ENCODE peak calls at places on chromosomes 4 and X, in five cellular contexts. V, Z, E, D and B are unnamed samples.

GRCh38 chrX:13028871-13029336 is 15.5 kb downstream of the FAM9C start:
- DNase-seq in E (peak; percentile 28), V (no peak), Z (no peak), D (peak; percentile 27), B (peak; percentile 70)

GRCh38 chr4:8544282-8544681 is 35.9 kb upstream of the GPR78 start:
- DNase-seq in Z (no peak), E (no peak), V (no peak), D (no peak), B (no peak)

GRCh38 chr4:55865228-55865806 is 11.9 kb downstream of the EXOC1 start:
- DNase-seq in V (peak; percentile 84), D (no peak), Z (peak; percentile 59), E (no peak), B (peak; percentile 41)

GRCh38 chr4:187883836-187884235 is 111.7 kb upstream of the ZFP42 start:
- DNase-seq in Z (no peak), E (no peak), V (no peak), D (peak; percentile 32), B (no peak)

GRCh38 chr4:25862411-25863346 is at the start of gene SEL1L3:
- DNase-seq in V (peak; percentile 54), D (peak; percentile 89), E (peak; percentile 81), Z (no peak), B (no peak)

GRCh38 chr4:89397464-89397863 is 89.9 kb upstream of the GPRIN3 start:
- DNase-seq in D (no peak), V (no peak), Z (peak; percentile 36), E (no peak), B (no peak)

GRCh38 chr4:41538887-41539498 is 1.0 kb downstream of the LIMCH1 start:
- DNase-seq in E (no peak), Z (peak; percentile 50), D (no peak), V (peak; percentile 37), B (peak; percentile 15)

GRCh38 chr4:37535872-37536271 is 150.3 kb downstream of the RELL1 start:
- DNase-seq in Z (no peak), V (peak; percentile 44), E (peak; percentile 24), D (no peak), B (peak; percentile 47)

GRCh38 chr4:8647626-8648025 is 55.1 kb downstream of the CPZ start:
- DNase-seq in V (no peak), E (no peak), Z (no peak), D (no peak), B (no peak)

GRCh38 chrX:134554291-134554690 is 94.3 kb downstream of the HPRT1 start:
- DNase-seq in V (no peak), Z (no peak), D (no peak), E (no peak), B (no peak)

GRCh38 chr4:86957214-86957613 is 22.4 kb downstream of the AFF1 start:
- DNase-seq in Z (peak; percentile 81), D (no peak), V (peak; percentile 74), E (no peak), B (peak; percentile 72)

GRCh38 chr4:25837107-25837506 is 25.7 kb downstream of the SEL1L3 start:
- DNase-seq in E (no peak), V (no peak), D (no peak), Z (no peak), B (no peak)

GRCh38 chr4:149999485-150000074 is 78.7 kb upstream of the DCLK2 start:
- DNase-seq in Z (peak; percentile 73), V (peak; percentile 88), E (peak; percentile 81), D (peak; percentile 54), B (peak; percentile 36)

GRCh38 chrX:112211459-112211858 is 128.9 kb upstream of the TRPC5 start:
- DNase-seq in D (no peak), E (no peak), V (peak; percentile 65), Z (peak; percentile 54), B (peak; percentile 8)

GRCh38 chr4:141395919-141396318 is 175.2 kb downstream of the ZNF330 start:
- DNase-seq in V (no peak), E (no peak), D (no peak), Z (no peak), B (no peak)

GRCh38 chr4:102139932-102140331 is 205.3 kb downstream of the SLC39A8 start:
- DNase-seq in E (no peak), Z (peak; percentile 31), D (no peak), V (no peak), B (peak; percentile 78)

DNA sequence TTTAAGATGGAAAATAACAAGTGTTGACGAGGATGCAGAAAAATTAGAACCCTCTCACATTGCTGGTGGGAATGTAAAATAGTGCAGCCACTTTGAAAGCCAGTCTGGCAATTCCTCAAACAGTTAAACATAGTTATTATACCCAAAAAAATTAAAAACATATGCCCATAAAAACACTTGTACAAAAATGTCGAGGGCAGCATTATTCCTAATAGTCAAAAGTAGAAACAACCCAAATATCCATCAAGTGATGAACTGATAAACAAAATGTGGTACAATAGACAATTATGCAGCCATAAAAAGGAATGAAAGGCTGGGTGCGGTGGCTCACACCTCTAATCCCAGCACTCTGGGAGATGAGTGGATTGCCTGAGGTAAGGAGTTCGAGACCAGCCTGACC is 6.3 kb downstream of the IDS start:
- DNase-seq in V (no peak), E (no peak), D (no peak), Z (no peak), B (no peak)
- H3K36me3 ChIP-seq in V (peaks cover 13% of the 10 kb centered on the region), E (peaks cover 39% of the 10 kb centered on the region), D (no peaks in the 10 kb centered on the region), Z (peaks cover 21% of the 10 kb centered on the region), B (peaks cover 7% of the 10 kb centered on the region)

GRCh38 chr4:144645102-144645469 is 870 bp upstream of the HHIP start:
- DNase-seq in D (peak; percentile 45), Z (no peak), V (no peak), E (no peak), B (no peak)
- H3K4me2 ChIP-seq in D (peak overlapping the region; percentile 85), Z (peak overlapping the region; percentile 99), V (no peak overlapping the region), E (no peak overlapping the region), B (peak overlapping the region; percentile 93)

GRCh38 chrX:108704839-108705238 is 31.5 kb downstream of the IRS4 start:
- DNase-seq in D (no peak), E (no peak), V (no peak), Z (no peak), B (no peak)

GRCh38 chrX:108699368-108699767 is 37.0 kb downstream of the IRS4 start:
- DNase-seq in E (peak; percentile 77), D (peak; percentile 49), Z (peak; percentile 2), V (peak; percentile 55), B (peak; percentile 19)

GRCh38 chrX:108696690-108697089 is 39.7 kb downstream of the IRS4 start:
- DNase-seq in E (no peak), Z (no peak), D (no peak), V (peak; percentile 26), B (peak; percentile 1)

DNA sequence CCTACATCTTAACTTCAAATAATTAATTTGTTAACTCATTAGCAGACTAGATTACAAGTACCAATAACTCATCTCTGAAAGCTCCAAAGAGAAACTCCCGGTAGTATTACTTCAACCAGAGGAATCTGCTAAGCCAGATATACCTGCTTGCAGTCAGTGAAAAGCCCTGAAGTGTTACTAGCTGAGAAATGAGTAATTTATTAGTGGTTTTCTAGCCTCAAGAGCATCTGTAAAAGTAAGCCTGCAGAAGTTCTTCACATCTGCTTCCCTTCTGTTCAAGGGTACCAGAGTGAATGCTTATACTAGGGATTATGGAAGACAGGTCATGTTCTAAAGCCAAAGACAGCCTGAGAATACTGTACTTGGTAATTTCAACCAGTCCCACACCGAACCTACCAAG is 34.7 kb downstream of the IRS4 start:
- DNase-seq in V (no peak), D (no peak), E (no peak), Z (no peak), B (no peak)
- H3K36me3 ChIP-seq in V (no peaks in the 10 kb centered on the region), D (no peaks in the 10 kb centered on the region), E (no peaks in the 10 kb centered on the region), Z (no peaks in the 10 kb centered on the region), B (no peaks in the 10 kb centered on the region)

DNA sequence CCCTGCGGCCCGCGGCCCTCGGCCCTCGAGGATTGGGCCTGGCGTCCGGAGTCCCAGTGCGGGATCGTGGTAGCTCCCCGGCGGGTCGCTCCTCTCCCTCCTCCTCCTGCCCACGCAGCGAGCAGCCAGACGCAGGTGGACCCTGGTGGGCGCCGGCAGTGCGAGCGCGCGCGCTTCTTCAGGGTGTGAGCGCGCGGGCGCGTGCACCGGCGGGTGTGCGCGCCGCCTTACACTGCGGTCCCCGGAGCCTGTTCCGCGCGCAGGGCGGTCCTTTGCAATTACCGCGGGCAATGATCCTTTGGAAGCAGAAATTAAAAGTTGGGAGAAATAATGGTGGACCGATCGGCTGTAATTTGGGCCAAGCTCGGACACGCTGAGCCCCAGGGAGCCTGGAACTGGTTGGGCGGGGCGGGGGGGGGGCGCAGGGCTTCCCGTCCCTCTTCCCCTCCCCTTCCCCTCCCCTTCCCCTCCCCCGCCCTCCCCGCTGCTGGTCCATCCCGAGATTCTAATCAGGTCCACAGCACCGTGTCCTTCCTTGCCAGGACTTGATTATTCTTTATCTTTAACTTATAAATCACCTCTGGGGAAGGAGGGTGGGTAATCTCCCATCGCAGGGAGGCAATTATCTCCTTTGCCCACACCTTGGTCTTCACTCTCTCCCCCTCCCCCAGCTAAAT is 1.6 kb upstream of the NKX1-1 start:
- DNase-seq in D (no peak), V (no peak), Z (no peak), E (no peak), B (no peak)
- H3K4me2 ChIP-seq in D (peak overlapping the region; percentile 77), V (no peak overlapping the region), Z (no peak overlapping the region), E (no peak overlapping the region), B (no peak overlapping the region)

DNA sequence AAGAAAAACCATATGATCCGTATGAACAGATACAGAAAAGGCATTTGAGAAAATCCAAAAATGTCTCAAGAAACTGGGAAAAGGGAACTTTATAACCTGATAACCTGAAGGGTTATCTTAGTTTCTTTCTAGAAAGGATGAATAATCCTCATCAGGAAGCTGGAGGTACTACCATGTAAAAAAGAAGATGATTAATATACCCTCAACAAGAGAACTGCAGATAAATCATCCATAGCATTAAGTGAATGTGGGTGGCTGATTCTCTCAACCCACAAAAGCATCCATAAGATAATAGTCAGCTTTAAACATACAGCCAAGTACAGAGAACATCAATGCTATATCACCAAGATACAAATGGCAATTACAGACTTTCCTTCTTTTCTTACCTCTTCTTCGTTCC is 26.4 kb downstream of the ANAPC10 start:
- DNase-seq in D (no peak), Z (no peak), V (no peak), E (no peak), B (no peak)
- H3K36me3 ChIP-seq in D (no peaks in the 10 kb centered on the region), Z (no peaks in the 10 kb centered on the region), V (no peaks in the 10 kb centered on the region), E (peaks cover 14% of the 10 kb centered on the region), B (no peaks in the 10 kb centered on the region)

GRCh38 chr4:17580969-17581368 is 4.0 kb downstream of the LAP3 start:
- DNase-seq in V (no peak), E (no peak), Z (peak; percentile 86), D (no peak), B (peak; percentile 6)
- H3K4me2 ChIP-seq in V (no peak overlapping the region), E (no peak overlapping the region), Z (peak overlapping the region; percentile 49), D (no peak overlapping the region), B (no peak overlapping the region)

DNA sequence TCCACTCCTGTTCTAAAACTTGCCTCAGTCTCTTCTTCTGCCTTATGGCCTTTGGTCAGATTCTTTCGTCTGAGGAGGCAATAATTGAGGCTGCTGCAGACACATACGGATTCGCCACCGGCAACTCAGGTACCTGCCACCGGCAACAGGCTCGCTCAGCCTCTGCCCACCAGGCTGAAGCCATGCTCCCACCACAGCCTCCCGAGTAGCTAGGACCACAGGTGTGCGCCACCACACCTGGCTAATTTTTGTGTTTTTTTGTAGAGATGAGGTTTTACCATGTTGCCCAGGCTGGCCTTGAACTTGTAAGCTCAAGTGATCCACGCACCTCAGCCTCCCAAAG is 26.6 kb downstream of the TNIP2 start:
- DNase-seq in E (no peak), V (no peak), Z (no peak), D (no peak), B (no peak)
- H3K36me3 ChIP-seq in E (peaks cover 15% of the 10 kb centered on the region), V (peaks cover 3% of the 10 kb centered on the region), Z (peaks cover 7% of the 10 kb centered on the region), D (no peaks in the 10 kb centered on the region), B (peaks cover 3% of the 10 kb centered on the region)